ENCODE peak calls at places on chromosomes 7 and 10, in four cellular contexts. One of them, this sample, is unnamed.

GRCh38 chr10:59234194-59234593 is 57.8 kb downstream of the PHYHIPL start:
- DNase-seq in HCT116: no peak
- DNase-seq in GM12878: no peak
- DNase-seq in K562: no peak
- DNase-seq in this sample: no peak

GRCh38 chr7:2227699-2228098 is 5.0 kb downstream of the MAD1L1 start:
- DNase-seq in HCT116: no peak
- DNase-seq in K562: no peak
- DNase-seq in GM12878: no peak
- DNase-seq in this sample: no peak

GRCh38 chr7:98038731-98039130 is 48.7 kb upstream of the OCM2 start:
- DNase-seq in GM12878: no peak
- DNase-seq in HCT116: no peak
- DNase-seq in K562: no peak
- DNase-seq in this sample: no peak

GRCh38 chr7:72030994-72031667 is 381.0 kb downstream of the CALN1 start:
- DNase-seq in GM12878: no peak
- DNase-seq in HCT116: no peak
- DNase-seq in K562: no peak
- DNase-seq in this sample: no peak

GRCh38 chr7:108459922-108460551 is 3.8 kb upstream of the NRCAM start:
- DNase-seq in GM12878: no peak
- DNase-seq in K562: peak
- DNase-seq in HCT116: peak
- DNase-seq in this sample: peak

GRCh38 chr10:3948843-3949242 is 163.8 kb upstream of the KLF6 start:
- DNase-seq in HCT116: no peak
- DNase-seq in GM12878: no peak
- DNase-seq in K562: no peak
- DNase-seq in this sample: no peak

GRCh38 chr7:123621707-123622106 is 20.1 kb downstream of the ASB15 start:
- DNase-seq in HCT116: no peak
- DNase-seq in GM12878: no peak
- DNase-seq in K562: no peak
- DNase-seq in this sample: no peak

GRCh38 chr7:113652501-113652900 is 266.3 kb downstream of the PPP1R3A start:
- DNase-seq in HCT116: no peak
- DNase-seq in GM12878: no peak
- DNase-seq in K562: no peak
- DNase-seq in this sample: no peak

GRCh38 chr7:155868955-155869783 is 56.9 kb upstream of the SHH start:
- DNase-seq in K562: no peak
- DNase-seq in GM12878: no peak
- DNase-seq in HCT116: no peak
- DNase-seq in this sample: no peak

GRCh38 chr10:10418397-10418796 is 599.3 kb upstream of the CELF2 start:
- DNase-seq in GM12878: peak
- DNase-seq in HCT116: no peak
- DNase-seq in K562: no peak
- DNase-seq in this sample: no peak

GRCh38 chr10:9992656-9993055 is 1025.0 kb upstream of the CELF2 start:
- DNase-seq in GM12878: no peak
- DNase-seq in K562: no peak
- DNase-seq in HCT116: no peak
- DNase-seq in this sample: no peak

GRCh38 chr10:124306520-124306919 is 112.2 kb downstream of the OAT start:
- DNase-seq in GM12878: no peak
- DNase-seq in HCT116: no peak
- DNase-seq in K562: no peak
- DNase-seq in this sample: no peak

GRCh38 chr10:124308811-124309210 is 109.9 kb downstream of the OAT start:
- DNase-seq in HCT116: no peak
- DNase-seq in GM12878: no peak
- DNase-seq in K562: no peak
- DNase-seq in this sample: no peak

GRCh38 chr10:124306922-124307371 is 111.8 kb downstream of the OAT start:
- DNase-seq in HCT116: no peak
- DNase-seq in GM12878: no peak
- DNase-seq in K562: no peak
- DNase-seq in this sample: no peak

GRCh38 chr10:124308351-124308645 is 110.4 kb downstream of the OAT start:
- DNase-seq in HCT116: no peak
- DNase-seq in K562: no peak
- DNase-seq in GM12878: no peak
- DNase-seq in this sample: no peak

DNA sequence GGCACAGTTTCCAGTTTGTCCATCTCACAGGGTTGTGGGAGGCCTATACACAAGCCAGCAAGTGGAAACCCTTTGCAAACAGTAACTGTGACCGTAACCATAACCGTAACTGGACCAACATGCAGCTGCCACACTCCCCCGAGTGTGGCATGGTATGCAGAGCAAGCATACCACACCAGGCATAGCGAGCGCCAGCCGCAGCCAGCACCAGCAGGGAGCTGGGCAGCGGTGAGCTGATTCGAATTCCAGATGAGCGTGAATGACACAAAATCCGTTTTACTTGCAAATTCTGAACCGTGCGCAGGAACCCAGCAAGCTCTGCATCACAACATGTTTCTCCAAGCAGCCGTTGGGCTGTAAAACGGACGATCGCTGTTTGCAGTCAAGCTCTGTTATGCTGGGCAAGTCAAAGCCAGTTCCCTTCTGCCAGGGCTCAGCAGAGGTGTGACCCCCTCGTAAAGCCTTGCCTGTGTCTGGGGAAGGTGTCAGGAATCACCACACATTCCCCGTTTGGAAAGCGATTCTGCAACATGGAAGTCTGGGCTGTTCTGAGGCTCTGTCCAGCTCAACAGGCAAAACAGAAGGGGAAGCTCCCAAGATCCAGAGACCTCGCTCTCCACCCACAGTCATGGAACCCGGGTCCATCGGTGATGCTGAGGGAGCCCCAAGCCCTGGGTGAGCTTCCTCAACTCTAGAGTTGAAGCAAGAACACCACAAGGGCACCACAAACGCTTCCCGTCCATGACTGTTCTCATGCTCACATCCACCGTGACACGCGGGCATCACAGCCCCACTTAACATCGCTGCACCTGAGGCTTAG is 111.0 kb downstream of the OAT start:
- DNase-seq in K562: no peak
- DNase-seq in HCT116: no peak
- DNase-seq in GM12878: no peak
- DNase-seq in this sample: no peak
- TF ChIP-seq JUND in K562: no peak
- TF ChIP-seq JUND in HCT116: no peak
- TF ChIP-seq JUND in GM12878: no peak
- TF ChIP-seq JUND in this sample: no peak

DNA sequence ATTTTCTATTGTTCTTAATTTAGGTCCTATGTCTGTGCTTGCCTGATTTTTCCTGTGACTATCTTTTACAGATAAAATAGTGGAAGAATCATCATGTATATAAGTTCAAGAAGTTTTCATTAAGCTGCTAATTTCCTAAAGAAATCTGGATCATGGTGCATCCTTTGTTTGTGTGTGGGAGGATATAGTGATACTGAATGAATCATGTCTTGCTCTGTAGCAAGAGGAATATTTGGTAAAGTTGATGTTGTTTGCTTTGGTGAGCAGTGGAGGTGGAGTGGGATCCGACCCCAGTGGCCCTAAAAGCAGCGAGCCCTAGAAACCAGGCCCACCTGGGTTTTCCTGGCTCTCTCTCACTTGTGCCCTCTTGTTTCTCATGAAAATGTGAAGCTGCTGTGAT is 83.7 kb downstream of the CCNY start:
- DNase-seq in K562: no peak
- DNase-seq in GM12878: no peak
- DNase-seq in HCT116: no peak
- DNase-seq in this sample: no peak
- TF ChIP-seq JUND in K562: no peak
- TF ChIP-seq JUND in GM12878: no peak
- TF ChIP-seq JUND in HCT116: no peak
- TF ChIP-seq JUND in this sample: no peak

GRCh38 chr7:133795061-133795460 is 332.1 kb upstream of the LRGUK start:
- DNase-seq in GM12878: no peak
- DNase-seq in HCT116: no peak
- DNase-seq in K562: no peak
- DNase-seq in this sample: no peak
- TF ChIP-seq JUND in GM12878: no peak
- TF ChIP-seq JUND in HCT116: no peak
- TF ChIP-seq JUND in K562: no peak
- TF ChIP-seq JUND in this sample: no peak

DNA sequence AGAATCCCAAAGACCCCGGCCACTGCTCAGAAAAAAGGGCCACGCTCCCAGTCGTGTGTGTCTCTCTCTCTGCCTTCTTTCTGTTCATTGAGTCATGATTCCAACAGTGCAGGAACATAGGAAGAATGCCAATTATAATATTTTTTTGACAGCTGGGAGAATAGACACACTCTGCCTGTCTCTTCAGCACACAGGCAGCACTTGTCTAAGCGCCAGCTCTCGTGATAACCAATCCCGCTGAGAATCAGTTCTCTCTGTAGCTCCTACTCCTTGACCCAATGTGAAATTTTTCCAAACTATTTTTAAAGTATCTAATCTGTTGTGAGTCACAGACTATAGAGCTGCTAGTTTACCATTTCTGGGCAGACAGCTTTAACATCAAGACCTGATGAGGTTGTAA is 145.7 kb upstream of the RHEB start:
- DNase-seq in K562: no peak
- DNase-seq in HCT116: no peak
- DNase-seq in GM12878: no peak
- DNase-seq in this sample: no peak
- TF ChIP-seq JUND in K562: no peak
- TF ChIP-seq JUND in HCT116: no peak
- TF ChIP-seq JUND in GM12878: no peak
- TF ChIP-seq JUND in this sample: no peak

GRCh38 chr7:70093496-70093895 is 495.2 kb downstream of the AUTS2 start:
- DNase-seq in K562: no peak
- DNase-seq in HCT116: no peak
- DNase-seq in GM12878: no peak
- DNase-seq in this sample: no peak

GRCh38 chr7:70104243-70104642 is 506.0 kb downstream of the AUTS2 start:
- DNase-seq in K562: no peak
- DNase-seq in HCT116: no peak
- DNase-seq in GM12878: no peak
- DNase-seq in this sample: no peak

GRCh38 chr7:70098133-70098561 is 499.9 kb downstream of the AUTS2 start:
- DNase-seq in HCT116: no peak
- DNase-seq in K562: no peak
- DNase-seq in GM12878: no peak
- DNase-seq in this sample: no peak

GRCh38 chr7:70097639-70098038 is 499.4 kb downstream of the AUTS2 start:
- DNase-seq in HCT116: no peak
- DNase-seq in GM12878: no peak
- DNase-seq in K562: no peak
- DNase-seq in this sample: no peak

DNA sequence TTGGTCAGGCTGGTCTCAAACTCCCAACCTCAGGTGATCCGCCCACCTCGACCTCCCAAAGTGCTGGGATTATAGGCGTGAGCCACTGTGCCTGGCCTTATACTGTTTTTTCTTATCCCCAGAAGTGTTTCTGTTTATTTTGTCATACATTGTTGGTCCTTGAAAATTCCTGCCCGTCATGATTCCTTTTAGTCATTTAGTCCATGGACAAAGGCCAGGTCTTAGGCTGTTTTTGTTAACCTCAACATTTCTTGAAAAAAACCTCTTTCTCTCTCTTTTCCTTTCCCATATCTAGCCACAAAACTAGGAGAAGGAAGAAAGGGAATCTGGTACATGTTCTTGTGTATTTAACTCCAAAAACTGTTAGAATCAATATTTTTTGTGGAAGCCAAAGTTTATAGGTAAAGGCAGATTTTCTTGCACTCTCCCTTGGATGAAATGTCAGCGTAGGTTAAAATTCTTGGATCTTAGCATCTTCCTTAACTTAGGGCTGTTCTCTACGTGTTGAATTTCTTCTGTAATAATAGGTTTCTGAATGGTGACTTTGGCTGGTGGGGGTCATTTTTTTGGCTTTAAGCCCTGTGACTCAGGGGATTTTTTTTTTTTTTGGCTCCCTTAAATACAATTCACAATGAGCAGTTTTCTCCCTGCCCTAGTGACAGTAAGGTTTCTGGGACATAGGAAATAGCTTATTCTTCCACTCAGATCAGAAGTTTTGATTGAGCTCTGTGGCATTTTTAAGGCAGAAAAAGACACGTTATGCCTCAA is 500.8 kb downstream of the AUTS2 start:
- DNase-seq in GM12878: no peak
- DNase-seq in K562: no peak
- DNase-seq in HCT116: no peak
- DNase-seq in this sample: no peak
- TF ChIP-seq JUND in GM12878: no peak
- TF ChIP-seq JUND in K562: no peak
- TF ChIP-seq JUND in HCT116: no peak
- TF ChIP-seq JUND in this sample: no peak

DNA sequence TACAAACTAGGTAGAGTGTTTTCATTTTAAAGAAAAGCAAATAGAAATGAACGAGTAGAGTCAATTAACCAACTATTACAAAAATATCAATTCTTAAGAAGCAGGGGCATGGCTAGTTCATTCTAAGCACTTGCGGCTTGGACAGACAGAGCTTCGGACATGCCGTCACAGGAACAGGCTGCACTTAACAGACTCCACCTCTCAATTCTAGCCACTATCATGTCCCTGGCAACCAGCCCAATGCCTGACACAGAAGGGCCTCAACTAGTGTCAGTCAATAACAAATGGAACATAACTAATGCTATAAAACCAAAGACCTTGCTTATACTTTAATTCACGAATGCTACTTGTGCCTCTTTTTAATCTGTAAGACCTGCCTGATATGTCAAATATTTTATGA is 74.4 kb downstream of the TPK1 start:
- DNase-seq in HCT116: no peak
- DNase-seq in K562: no peak
- DNase-seq in GM12878: no peak
- DNase-seq in this sample: no peak
- TF ChIP-seq JUND in HCT116: no peak
- TF ChIP-seq JUND in K562: no peak
- TF ChIP-seq JUND in GM12878: no peak
- TF ChIP-seq JUND in this sample: no peak

This sample was measured in T47D.